ENCODE peak calls at places on chromosomes 2 and 18, in eight cellular contexts. U is stimulated activated CD8-positive, alpha-beta memory T cell treated with anti-CD3 and anti-CD28 coated beads, Interleukin-4, amount 100 ng/mL, for 24 hours; W is naive thymus-derived CD8-positive, alpha-beta T cell; K is neural crest cell; M is effector memory CD8-positive, alpha-beta T cell; E is NCI-H1694 treated with DMSO at 0.1 percent for 48 hours; T is endothelial cell; L is central memory CD4-positive, alpha-beta T cell. H is an unnamed sample.

GRCh38 chr2:24924732-24925131 is 4.7 kb upstream of the ADCY3 start:
- DNase-seq in U (no peak), W (no peak), K (no peak), M (no peak), E (no peak), T (no peak), L (no peak), H (no peak)

GRCh38 chr2:190802810-190803209 is 77.8 kb upstream of the GLS start:
- DNase-seq in U (no peak), W (no peak), K (no peak), M (no peak), E (no peak), T (no peak), L (no peak), H (no peak)

GRCh38 chr2:45840481-45840880 is 189.0 kb downstream of the PRKCE start:
- DNase-seq in U (no peak), W (no peak), K (no peak), M (no peak), E (no peak), T (no peak), L (no peak), H (no peak)

GRCh38 chr2:2057125-2057721 is 273.9 kb downstream of the MYT1L start:
- DNase-seq in U (peak; percentile 39), W (peak; percentile 23), K (no peak), M (no peak), E (no peak), T (peak; percentile 15), L (peak; percentile 69), H (no peak)

GRCh38 chr2:216633616-216634316 is 546 bp downstream of the IGFBP2 start:
- DNase-seq in U (no peak), W (no peak), K (peak; percentile 35), M (no peak), E (peak; percentile 14), T (peak; percentile 41), L (no peak), H (no peak)

GRCh38 chr2:218870984-218871344 is 9.7 kb upstream of the WNT10A start:
- DNase-seq in U (no peak), W (no peak), K (no peak), M (no peak), E (no peak), T (no peak), L (no peak), H (no peak)

GRCh38 chr2:64934530-64934929 is 54.7 kb upstream of the SLC1A4 start:
- DNase-seq in U (no peak), W (no peak), K (no peak), M (no peak), E (no peak), T (no peak), L (no peak), H (no peak)

GRCh38 chr2:3637311-3637675 is 20.7 kb upstream of the ALLC start:
- DNase-seq in U (no peak), W (no peak), K (no peak), M (no peak), E (no peak), T (no peak), L (no peak), H (no peak)

GRCh38 chr18:34951625-34952379 is 89.4 kb upstream of the MAPRE2 start:
- DNase-seq in U (no peak), W (no peak), K (no peak), M (no peak), E (no peak), T (no peak), L (no peak), H (no peak)

GRCh38 chr2:47225061-47225783 is 70.1 kb upstream of the STPG4 start:
- DNase-seq in U (no peak), W (no peak), K (no peak), M (no peak), E (peak; percentile 91), T (no peak), L (no peak), H (no peak)

GRCh38 chr2:127829845-127830246 is 18.9 kb upstream of the WDR33 start:
- DNase-seq in U (peak; percentile 37), W (no peak), K (no peak), M (peak; percentile 61), E (no peak), T (no peak), L (peak; percentile 78), H (no peak)

GRCh38 chr2:204344119-204344518 is 201.2 kb upstream of the PARD3B start:
- DNase-seq in U (no peak), W (no peak), K (no peak), M (no peak), E (no peak), T (no peak), L (no peak), H (no peak)

GRCh38 chr2:146123714-146124113 is 1603.8 kb upstream of the ZEB2 start:
- DNase-seq in U (no peak), W (no peak), K (no peak), M (no peak), E (no peak), T (no peak), L (no peak), H (no peak)

GRCh38 chr2:221767106-221767878 is 195.2 kb upstream of the EPHA4 start:
- DNase-seq in U (no peak), W (no peak), K (no peak), M (no peak), E (no peak), T (no peak), L (no peak), H (no peak)

GRCh38 chr18:11078491-11078890 is 70.9 kb downstream of the PIEZO2 start:
- DNase-seq in U (no peak), W (no peak), K (no peak), M (no peak), E (no peak), T (no peak), L (no peak), H (no peak)

GRCh38 chr2:6254446-6254845 is 562.3 kb downstream of the SOX11 start:
- DNase-seq in U (no peak), W (no peak), K (no peak), M (no peak), E (peak; percentile 87), T (no peak), L (no peak), H (no peak)

GRCh38 chr2:3099145-3099859 is 278.3 kb downstream of the EIPR1 start:
- DNase-seq in U (no peak), W (no peak), K (no peak), M (no peak), E (no peak), T (no peak), L (no peak), H (no peak)

GRCh38 chr2:10028988-10029874 is 14.1 kb upstream of the KLF11 start:
- DNase-seq in U (peak; percentile 33), W (no peak), K (no peak), M (peak; percentile 56), E (no peak), T (peak; percentile 43), L (peak; percentile 45), H (no peak)

GRCh38 chr2:59947917-59948534 is 605.4 kb downstream of the BCL11A start:
- DNase-seq in U (no peak), W (no peak), K (no peak), M (no peak), E (no peak), T (no peak), L (no peak), H (no peak)

GRCh38 chr2:143686585-143687164 is 557.5 kb downstream of the ARHGAP15 start:
- DNase-seq in U (no peak), W (no peak), K (no peak), M (no peak), E (peak; percentile 42), T (peak; percentile 19), L (no peak), H (peak; percentile 27)

GRCh38 chr2:10499911-10500521 is 51.9 kb upstream of the ODC1 start:
- DNase-seq in U (no peak), W (no peak), K (no peak), M (no peak), E (no peak), T (no peak), L (no peak), H (no peak)

GRCh38 chr2:38731090-38731489 is 20.1 kb downstream of the SRSF7 start:
- DNase-seq in U (no peak), W (no peak), K (no peak), M (no peak), E (no peak), T (no peak), L (no peak), H (no peak)

GRCh38 chr2:98188351-98189046 is 101.5 kb downstream of the VWA3B start:
- DNase-seq in U (no peak), W (no peak), K (no peak), M (no peak), E (no peak), T (no peak), L (no peak), H (no peak)

GRCh38 chr2:71223767-71224333 is 3.1 kb downstream of the PAIP2B start:
- DNase-seq in U (no peak), W (no peak), K (peak; percentile 54), M (no peak), E (peak; percentile 28), T (peak; percentile 56), L (no peak), H (peak; percentile 95)

GRCh38 chr2:228974169-228974568 is 296.9 kb downstream of the PID1 start:
- DNase-seq in U (no peak), W (no peak), K (no peak), M (no peak), E (no peak), T (no peak), L (no peak), H (no peak)

GRCh38 chr2:161075701-161076100 is 84.5 kb upstream of the TANK start:
- DNase-seq in U (no peak), W (no peak), K (no peak), M (no peak), E (no peak), T (no peak), L (no peak), H (no peak)

GRCh38 chr18:77320960-77321559 is 71.4 kb downstream of the GALR1 start:
- DNase-seq in U (no peak), W (no peak), K (no peak), M (no peak), E (no peak), T (no peak), L (no peak), H (no peak)

GRCh38 chr18:55910328-55910727 is 322.3 kb upstream of the TCF4 start:
- DNase-seq in U (no peak), W (no peak), K (no peak), M (no peak), E (no peak), T (no peak), L (no peak), H (no peak)

GRCh38 chr2:10163498-10164486 is 41.3 kb downstream of the RRM2 start:
- DNase-seq in U (no peak), W (no peak), K (no peak), M (no peak), E (peak; percentile 41), T (no peak), L (no peak), H (no peak)

GRCh38 chr2:215749092-215749957 is 264.0 kb downstream of the MREG start:
- DNase-seq in U (no peak), W (no peak), K (no peak), M (no peak), E (no peak), T (no peak), L (no peak), H (no peak)

GRCh38 chr2:64348386-64349142 is 105.4 kb upstream of the LGALSL start:
- DNase-seq in U (no peak), W (no peak), K (no peak), M (no peak), E (no peak), T (no peak), L (no peak), H (no peak)

GRCh38 chr2:134146620-134147019 is 107.3 kb upstream of the MGAT5 start:
- DNase-seq in U (no peak), W (no peak), K (no peak), M (no peak), E (no peak), T (no peak), L (no peak), H (no peak)

GRCh38 chr2:31028415-31028814 is 109.8 kb downstream of the GALNT14 start:
- DNase-seq in U (no peak), W (no peak), K (no peak), M (no peak), E (no peak), T (no peak), L (no peak), H (no peak)

GRCh38 chr18:70683263-70683662 is 394.4 kb downstream of the SOCS6 start:
- DNase-seq in U (no peak), W (no peak), K (no peak), M (no peak), E (no peak), T (no peak), L (peak; percentile 56), H (no peak)

H was measured in cerebellar cortex.